ENCODE peak calls at places on chromosomes 6 and 20, in six cellular contexts. Y is fibroblast of lung, D is fibroblast of mammary gland, L is RPMI8226, C is H9, Q is astrocyte. G is an unnamed sample.

GRCh38 chr6:168087436-168088160 is 8.6 kb upstream of the FRMD1 start:
- DNase-seq in Q (no peak), D (no peak), C (no peak), Y (no peak), L (no peak), G (no peak)

GRCh38 chr6:14804444-14805210 is 441.2 kb upstream of the JARID2 start:
- DNase-seq in Q (peak), L (peak), D (peak), Y (peak), C (no peak), G (peak)

GRCh38 chr6:73074175-73074574 is 151.1 kb downstream of the KHDC1L start:
- DNase-seq in D (peak), L (no peak), Y (peak), C (no peak), Q (peak), G (peak)

GRCh38 chr6:90722648-90723047 is 135.8 kb upstream of the MAP3K7 start:
- DNase-seq in C (no peak), D (no peak), L (no peak), Q (no peak), Y (no peak), G (no peak)

GRCh38 chr6:118799826-118800225 is 94.1 kb upstream of the ASF1A start:
- DNase-seq in C (no peak), L (no peak), D (no peak), Q (no peak), Y (no peak), G (no peak)

GRCh38 chr20:25053207-25054132 is 4.5 kb downstream of the ACSS1 start:
- DNase-seq in Y (peak), D (peak), L (no peak), C (no peak), Q (peak), G (no peak)

GRCh38 chr6:164290101-164290500 is 875.6 kb downstream of the QKI start:
- DNase-seq in D (peak), Q (no peak), Y (no peak), C (no peak), L (no peak), G (no peak)

GRCh38 chr6:97240222-97240621 is 42.8 kb downstream of the MMS22L start:
- DNase-seq in C (no peak), D (peak), L (no peak), Y (peak), Q (peak), G (peak)

GRCh38 chr20:63737940-63738686 is 1.5 kb upstream of the SLC2A4RG start:
- DNase-seq in D (no peak), Q (no peak), Y (no peak), L (peak), C (peak), G (no peak)

GRCh38 chr6:149963212-149963461 is 606 bp upstream of the ULBP1 start:
- DNase-seq in D (no peak), Q (peak), C (peak), Y (peak), L (no peak), G (no peak)

GRCh38 chr6:122361314-122361979 is 38.0 kb upstream of the HSF2 start:
- DNase-seq in Y (no peak), Q (no peak), L (no peak), D (no peak), C (peak), G (no peak)

GRCh38 chr20:51563597-51564332 is 21.2 kb upstream of the NFATC2 start:
- DNase-seq in L (no peak), Y (peak), Q (peak), D (peak), C (peak), G (peak)

GRCh38 chr6:101296184-101296583 is 97.3 kb upstream of the GRIK2 start:
- DNase-seq in Y (peak), L (no peak), C (no peak), D (peak), Q (peak), G (no peak)

GRCh38 chr6:3512832-3513231 is 56.0 kb upstream of the SLC22A23 start:
- DNase-seq in C (no peak), Q (no peak), D (no peak), Y (no peak), L (no peak), G (no peak)

GRCh38 chr20:20373046-20373706 is 5.3 kb downstream of the INSM1 start:
- DNase-seq in D (peak), Q (peak), L (no peak), Y (peak), C (no peak), G (no peak)

GRCh38 chr6:52337633-52338290 is 24.2 kb upstream of the PAQR8 start:
- DNase-seq in Y (no peak), L (no peak), Q (no peak), C (no peak), D (no peak), G (no peak)

GRCh38 chr20:44089987-44090674 is 96.9 kb downstream of the JPH2 start:
- DNase-seq in Y (peak), D (peak), Q (peak), C (no peak), L (peak), G (peak)

GRCh38 chr20:1491281-1491840 is at the start of gene SIRPB2:
- DNase-seq in C (no peak), Q (no peak), L (no peak), D (no peak), Y (no peak), G (no peak)